ENCODE peak calls at places on chromosome 2, in nine cellular contexts. M is T-cell; B is activated CD4-positive, alpha-beta memory T cell treated with anti-CD3 and anti-CD28 coated beads for 36 hours; K is D341Med; R is activated T-cell treated with anti-CD3 and anti-CD28 coated beads, Interleukin-2, amount 50 U/mL, for 72 hours; W is effector memory CD4-positive, alpha-beta T cell; Q is putamen; H is spleen; D is Peyer's patch. U is an unnamed sample.

GRCh38 chr2:43542285-43542933 is 53.4 kb downstream of the THADA start:
- DNase-seq in M (no peak), B (no peak), K (peak), R (no peak), W (no peak), Q (no peak), H (no peak), D (no peak), U (no peak)

GRCh38 chr2:236661064-236661761 is 91.6 kb downstream of the ACKR3 start:
- DNase-seq in M (no peak), B (no peak), K (no peak), R (no peak), W (no peak), Q (peak), H (no peak), D (no peak), U (no peak)

GRCh38 chr2:481388-481787 is 193.5 kb upstream of the ALKAL2 start:
- DNase-seq in M (no peak), B (no peak), K (no peak), R (no peak), W (no peak), Q (no peak), H (no peak), D (no peak), U (no peak)

GRCh38 chr2:39394427-39395002 is 42.6 kb downstream of the MAP4K3 start:
- DNase-seq in M (no peak), B (no peak), K (no peak), R (no peak), W (no peak), Q (no peak), H (no peak), D (no peak), U (no peak)

GRCh38 chr2:239806276-239806675 is 218.9 kb downstream of the NDUFA10 start:
- DNase-seq in M (no peak), B (no peak), K (peak), R (no peak), W (no peak), Q (no peak), H (no peak), D (peak), U (no peak)

GRCh38 chr2:10285191-10285577 is 17.5 kb upstream of the HPCAL1 start:
- DNase-seq in M (no peak), B (no peak), K (no peak), R (no peak), W (no peak), Q (no peak), H (no peak), D (no peak), U (no peak)

GRCh38 chr2:121748202-121748601 is 7.2 kb upstream of the TSN start:
- DNase-seq in M (no peak), B (no peak), K (peak), R (no peak), W (no peak), Q (no peak), H (no peak), D (no peak), U (no peak)

GRCh38 chr2:207600211-207600610 is 25.0 kb downstream of the METTL21A start:
- DNase-seq in M (no peak), B (no peak), K (no peak), R (no peak), W (no peak), Q (no peak), H (no peak), D (no peak), U (no peak)

GRCh38 chr2:234679766-234680687 is 183.1 kb upstream of the ARL4C start:
- DNase-seq in M (no peak), B (no peak), K (no peak), R (no peak), W (no peak), Q (no peak), H (no peak), D (peak), U (no peak)

GRCh38 chr2:236376566-236377244 is 112.5 kb upstream of the ASB18 start:
- DNase-seq in M (no peak), B (no peak), K (no peak), R (no peak), W (no peak), Q (no peak), H (no peak), D (no peak), U (no peak)

GRCh38 chr2:132463719-132464118 is 47.1 kb downstream of the GPR39 start:
- DNase-seq in M (no peak), B (no peak), K (no peak), R (no peak), W (no peak), Q (no peak), H (no peak), D (no peak), U (no peak)

GRCh38 chr2:215970425-215970824 is 42.9 kb downstream of the MREG start:
- DNase-seq in M (no peak), B (peak), K (no peak), R (peak), W (no peak), Q (no peak), H (no peak), D (no peak), U (no peak)

GRCh38 chr2:69997296-69998184 is 36.1 kb upstream of the ASPRV1 start:
- DNase-seq in M (no peak), B (peak), K (no peak), R (peak), W (no peak), Q (no peak), H (peak), D (peak), U (no peak)

GRCh38 chr2:188414412-188414811 is 122.7 kb downstream of the GULP1 start:
- DNase-seq in M (no peak), B (no peak), K (no peak), R (no peak), W (no peak), Q (no peak), H (no peak), D (no peak), U (no peak)

GRCh38 chr2:176814740-176815367 is 397.7 kb upstream of the HNRNPA3 start:
- DNase-seq in M (no peak), B (no peak), K (peak), R (no peak), W (no peak), Q (no peak), H (no peak), D (no peak), U (no peak)

GRCh38 chr2:72793798-72794447 is 31.9 kb downstream of the EXOC6B start:
- DNase-seq in M (no peak), B (no peak), K (no peak), R (no peak), W (no peak), Q (no peak), H (no peak), D (no peak), U (no peak)

GRCh38 chr2:16666453-16666801 is 793 bp upstream of the CYRIA start:
- DNase-seq in M (no peak), B (peak), K (no peak), R (peak), W (no peak), Q (no peak), H (no peak), D (no peak), U (no peak)

GRCh38 chr2:163475815-163476214 is 260.0 kb downstream of the FIGN start:
- DNase-seq in M (no peak), B (no peak), K (no peak), R (no peak), W (no peak), Q (no peak), H (no peak), D (no peak), U (no peak)

GRCh38 chr2:56465491-56465890 is 281.7 kb downstream of the CCDC85A start:
- DNase-seq in M (no peak), B (no peak), K (no peak), R (no peak), W (no peak), Q (no peak), H (no peak), D (no peak), U (no peak)

GRCh38 chr2:215136669-215137328 is 1.6 kb downstream of the ABCA12 start:
- DNase-seq in M (no peak), B (peak), K (no peak), R (peak), W (no peak), Q (no peak), H (no peak), D (no peak), U (no peak)

GRCh38 chr2:228600265-228600664 is 418.8 kb upstream of the SPHKAP start:
- DNase-seq in M (no peak), B (no peak), K (no peak), R (no peak), W (no peak), Q (no peak), H (no peak), D (no peak), U (no peak)

GRCh38 chr2:62309465-62310091 is 113.7 kb downstream of the B3GNT2 start:
- DNase-seq in M (no peak), B (peak), K (no peak), R (peak), W (no peak), Q (no peak), H (no peak), D (no peak), U (no peak)

GRCh38 chr2:188787661-188788044 is 186.5 kb upstream of the COL3A1 start:
- DNase-seq in M (no peak), B (no peak), K (no peak), R (no peak), W (no peak), Q (no peak), H (no peak), D (no peak), U (no peak)

GRCh38 chr2:236642125-236642524 is 72.5 kb downstream of the ACKR3 start:
- DNase-seq in M (no peak), B (no peak), K (no peak), R (no peak), W (no peak), Q (peak), H (no peak), D (peak), U (no peak)

GRCh38 chr2:218962859-218963492 is 3.5 kb downstream of the CDK5R2 start:
- DNase-seq in M (peak), B (peak), K (peak), R (peak), W (no peak), Q (peak), H (no peak), D (peak), U (peak)

GRCh38 chr2:120508581-120509041 is 162.7 kb downstream of the INHBB start:
- DNase-seq in M (no peak), B (no peak), K (no peak), R (no peak), W (no peak), Q (no peak), H (peak), D (no peak), U (no peak)

GRCh38 chr2:71827146-71827874 is 320.4 kb downstream of the CYP26B1 start:
- DNase-seq in M (no peak), B (no peak), K (no peak), R (no peak), W (no peak), Q (no peak), H (no peak), D (no peak), U (no peak)

GRCh38 chr2:233990261-233990798 is 60.2 kb upstream of the SPP2 start:
- DNase-seq in M (peak), B (peak), K (no peak), R (peak), W (peak), Q (no peak), H (no peak), D (peak), U (peak)

GRCh38 chr2:239161711-239162140 is 239.1 kb downstream of the HDAC4 start:
- DNase-seq in M (no peak), B (no peak), K (no peak), R (no peak), W (no peak), Q (no peak), H (no peak), D (peak), U (no peak)

GRCh38 chr2:81242502-81242901 is 938.0 kb upstream of the LRRTM1 start:
- DNase-seq in M (no peak), B (no peak), K (no peak), R (no peak), W (no peak), Q (no peak), H (no peak), D (no peak), U (no peak)

GRCh38 chr2:41856946-41857345 is 190.9 kb upstream of the PKDCC start:
- DNase-seq in M (no peak), B (no peak), K (no peak), R (no peak), W (no peak), Q (no peak), H (no peak), D (no peak), U (no peak)

GRCh38 chr2:74267068-74267467 is 68.7 kb downstream of the MTHFD2 start:
- DNase-seq in M (peak), B (peak), K (peak), R (peak), W (peak), Q (no peak), H (no peak), D (peak), U (peak)

GRCh38 chr2:69375494-69376353 is 11.3 kb downstream of the GFPT1 start:
- DNase-seq in M (no peak), B (no peak), K (peak), R (no peak), W (no peak), Q (no peak), H (no peak), D (no peak), U (no peak)

GRCh38 chr2:1743396-1744150 is 742 bp downstream of the PXDN start:
- DNase-seq in M (no peak), B (no peak), K (peak), R (no peak), W (no peak), Q (no peak), H (peak), D (no peak), U (no peak)

GRCh38 chr2:174428214-174428613 is 32.7 kb downstream of the SCRN3 start:
- DNase-seq in M (no peak), B (no peak), K (no peak), R (no peak), W (no peak), Q (no peak), H (no peak), D (no peak), U (no peak)

GRCh38 chr2:157792345-157793052 is 83.6 kb downstream of the ACVR1 start:
- DNase-seq in M (no peak), B (no peak), K (no peak), R (no peak), W (no peak), Q (no peak), H (no peak), D (no peak), U (no peak)